ENCODE peak calls at places on chromosomes 3 and 15, in five cellular contexts. Z, N, O, U and C are unnamed samples.

GRCh38 chr3:129942296-129942695 is 32.2 kb upstream of the TRH start:
- DNase-seq in O (no peak), U (peak), N (peak), Z (peak), C (no peak)

GRCh38 chr15:90002428-90002844 is 1.3 kb downstream of the ZNF710 start:
- DNase-seq in N (peak), O (peak), Z (peak), U (peak), C (no peak)

GRCh38 chr3:80097674-80098073 is 329.9 kb upstream of the ROBO1 start:
- DNase-seq in O (no peak), N (no peak), Z (no peak), U (no peak), C (no peak)

GRCh38 chr3:37645801-37646380 is 215.8 kb upstream of the CTDSPL start:
- DNase-seq in O (no peak), Z (no peak), N (no peak), U (no peak), C (no peak)

GRCh38 chr3:41600616-41601015 is 361.3 kb downstream of the ULK4 start:
- DNase-seq in U (no peak), O (no peak), N (no peak), Z (peak), C (no peak)

GRCh38 chr15:70164910-70165791 is 67.4 kb upstream of the TLE3 start:
- DNase-seq in U (peak), O (no peak), Z (no peak), N (no peak), C (peak)

GRCh38 chr3:55252921-55253320 is 234.2 kb downstream of the WNT5A start:
- DNase-seq in Z (no peak), U (no peak), O (no peak), N (no peak), C (no peak)

GRCh38 chr15:93152951-93153350 is 63.9 kb upstream of the RGMA start:
- DNase-seq in O (peak), Z (peak), U (no peak), N (no peak), C (no peak)

GRCh38 chr3:134427400-134428111 is 53.3 kb upstream of the AMOTL2 start:
- DNase-seq in U (no peak), Z (peak), O (peak), N (no peak), C (no peak)

GRCh38 chr3:149547413-149547812 is 72.9 kb downstream of the TM4SF4 start:
- DNase-seq in U (no peak), N (no peak), O (peak), Z (peak), C (no peak)

GRCh38 chr3:32780735-32781210 is 37.0 kb upstream of the TRIM71 start:
- DNase-seq in U (peak), Z (peak), O (no peak), N (no peak), C (no peak)